ENCODE peak calls at places on chromosome 22, in ten cellular contexts. F is activated T-cell treated with anti-CD3 and anti-CD28 coated beads for 48 hours; R is GDM1; M is RWPE1; N is stimulated activated CD4-positive, alpha-beta T cell treated with anti-CD3 and anti-CD28 coated beads, Interleukin-1b, Interleukin-23, amount 100 ng/mL, for 48 hours; T is thoracic aorta; I is GM04503; Q is cardiac fibroblast; J is progenitor cell of endocrine pancreas; Y is endodermal cell. U is an unnamed sample.

GRCh38 chr22:49691256-49691655 is 136.4 kb downstream of the BRD1 start:
- DNase-seq in N (no peak), Q (no peak), J (no peak), M (no peak), F (no peak), I (no peak), T (no peak), R (no peak), Y (peak), U (no peak)

GRCh38 chr22:29479417-29480261 is at the start of gene NEFH:
- DNase-seq in Y (peak), M (no peak), Q (no peak), I (no peak), T (no peak), F (no peak), J (no peak), N (no peak), R (no peak), U (peak)

GRCh38 chr22:45844949-45845613 is 131.9 kb downstream of the WNT7B start:
- DNase-seq in T (no peak), M (no peak), R (no peak), Y (no peak), I (no peak), F (no peak), J (no peak), N (no peak), Q (no peak), U (peak)

GRCh38 chr22:26466196-26466595 is 17.4 kb downstream of the HPS4 start:
- DNase-seq in N (no peak), Y (no peak), R (no peak), J (no peak), Q (no peak), M (no peak), I (peak), F (no peak), T (no peak), U (no peak)

GRCh38 chr22:39240841-39241631 is 3.7 kb downstream of the PDGFB start:
- DNase-seq in Y (no peak), N (no peak), R (no peak), Q (peak), T (no peak), M (peak), J (no peak), I (no peak), F (no peak), U (no peak)

GRCh38 chr22:20514658-20515406 is 7.4 kb downstream of the MED15 start:
- DNase-seq in N (peak), Y (no peak), R (no peak), T (no peak), M (peak), F (no peak), Q (peak), J (no peak), I (peak), U (no peak)

GRCh38 chr22:48089601-48090331 is 1327.3 kb downstream of the TBC1D22A start:
- DNase-seq in T (no peak), Q (peak), F (no peak), R (no peak), I (peak), N (no peak), M (no peak), Y (peak), J (no peak), U (no peak)

GRCh38 chr22:37175414-37176144 is 12.5 kb downstream of the C1QTNF6 start:
- DNase-seq in I (no peak), Y (peak), N (no peak), Q (no peak), R (no peak), J (no peak), M (no peak), F (no peak), T (no peak), U (no peak)

U was measured in GM23338.